ENCODE peak calls at places on chromosomes 5 and 9, in nine cellular contexts. P is neural progenitor cell, U is hepatocyte, H is GM23338, F is HCT116, I is SK-N-SH, Y is GM23248, W is MM.1S, K is PC-3. A is an unnamed sample. For H3K4me1, the result is how much of the 10 kb centered on the place peaks cover.

GRCh38 chr5:116137544-116138378 is 52.9 kb downstream of the COMMD10 start:
- DNase-seq in H (peak), P (peak), Y (peak), W (peak), K (peak), U (peak), I (peak), F (peak), A (peak)

GRCh38 chr5:144083185-144083584 is 87.3 kb downstream of the YIPF5 start:
- DNase-seq in Y (no peak), I (no peak), K (no peak), F (no peak), W (no peak), P (no peak), H (no peak), U (no peak), A (no peak)

GRCh38 chr5:123809594-123810172 is 297.7 kb downstream of the CSNK1G3 start:
- DNase-seq in I (no peak), H (no peak), Y (no peak), F (no peak), K (no peak), U (peak), W (no peak), P (no peak), A (peak)

GRCh38 chr9:97638666-97639065 is 5.0 kb downstream of the NCBP1 start:
- DNase-seq in F (no peak), K (peak), W (no peak), P (peak), H (peak), Y (peak), U (no peak), I (no peak), A (peak)

GRCh38 chr5:61796773-61797172 is 464.7 kb downstream of the ZSWIM6 start:
- DNase-seq in U (no peak), F (no peak), W (no peak), Y (no peak), I (no peak), K (peak), P (no peak), H (no peak), A (no peak)

GRCh38 chr5:149114403-149115312 is 26.6 kb upstream of the ABLIM3 start:
- DNase-seq in P (peak), Y (peak), K (peak), U (peak), F (peak), W (peak), I (peak), H (peak), A (peak)

GRCh38 chr5:5424736-5425135 is 2.3 kb downstream of the ICE1 start:
- DNase-seq in K (no peak), I (no peak), F (no peak), P (no peak), Y (peak), W (no peak), U (no peak), H (no peak), A (no peak)

GRCh38 chr9:100070071-100070470 is 28.7 kb downstream of the ERP44 start:
- DNase-seq in I (no peak), W (no peak), K (peak), P (no peak), U (no peak), H (no peak), F (no peak), Y (no peak), A (no peak)

GRCh38 chr9:132056717-132057429 is 22.8 kb downstream of the MED27 start:
- DNase-seq in I (no peak), K (no peak), Y (no peak), H (no peak), F (no peak), P (no peak), W (no peak), U (no peak), A (no peak)

GRCh38 chr9:2962471-2963172 is 118.7 kb upstream of the PUM3 start:
- DNase-seq in I (no peak), P (no peak), K (no peak), H (no peak), U (no peak), Y (no peak), F (no peak), W (no peak), A (no peak)

GRCh38 chr9:7094052-7094451 is 336.3 kb downstream of the KDM4C start:
- DNase-seq in Y (peak), H (peak), K (peak), P (peak), I (peak), W (no peak), F (no peak), U (no peak), A (no peak)

GRCh38 chr5:2714026-2714425 is 37.5 kb downstream of the IRX2 start:
- DNase-seq in F (no peak), Y (no peak), U (no peak), H (no peak), P (no peak), I (no peak), W (no peak), K (no peak), A (no peak)

GRCh38 chr5:41527201-41527779 is 16.9 kb upstream of the PLCXD3 start:
- DNase-seq in I (no peak), U (peak), H (peak), K (peak), W (no peak), P (no peak), F (peak), Y (peak), A (no peak)

GRCh38 chr5:104800440-104801048 is 1238.0 kb upstream of the NUDT12 start:
- DNase-seq in K (peak), Y (no peak), P (peak), U (no peak), H (peak), W (peak), F (peak), I (no peak), A (no peak)

GRCh38 chr9:95211028-95211427 is 106.5 kb downstream of the FANCC start:
- DNase-seq in K (no peak), F (no peak), P (peak), I (no peak), U (no peak), H (no peak), Y (no peak), W (no peak), A (no peak)

GRCh38 chr5:100667021-100667671 is 132.0 kb downstream of the FAM174A start:
- DNase-seq in I (no peak), P (no peak), H (no peak), Y (peak), K (peak), F (no peak), U (no peak), W (no peak), A (no peak)

GRCh38 chr5:149429839-149430721 is 51.0 kb upstream of the IL17B start:
- DNase-seq in P (no peak), I (no peak), W (no peak), K (no peak), F (peak), H (peak), U (no peak), Y (no peak), A (peak)

GRCh38 chr5:109483395-109483974 is 73.7 kb upstream of the PJA2 start:
- DNase-seq in H (no peak), P (no peak), F (no peak), K (no peak), W (no peak), U (no peak), Y (no peak), I (no peak), A (no peak)

GRCh38 chr9:129751841-129752801 is 721 bp downstream of the PTGES start:
- DNase-seq in H (no peak), I (peak), K (peak), W (no peak), F (no peak), U (no peak), P (no peak), Y (peak), A (no peak)

GRCh38 chr9:92332577-92333287 is 7.0 kb downstream of the CENPP start:
- DNase-seq in W (no peak), Y (no peak), F (no peak), U (no peak), P (no peak), H (no peak), K (no peak), I (peak), A (no peak)

DNA sequence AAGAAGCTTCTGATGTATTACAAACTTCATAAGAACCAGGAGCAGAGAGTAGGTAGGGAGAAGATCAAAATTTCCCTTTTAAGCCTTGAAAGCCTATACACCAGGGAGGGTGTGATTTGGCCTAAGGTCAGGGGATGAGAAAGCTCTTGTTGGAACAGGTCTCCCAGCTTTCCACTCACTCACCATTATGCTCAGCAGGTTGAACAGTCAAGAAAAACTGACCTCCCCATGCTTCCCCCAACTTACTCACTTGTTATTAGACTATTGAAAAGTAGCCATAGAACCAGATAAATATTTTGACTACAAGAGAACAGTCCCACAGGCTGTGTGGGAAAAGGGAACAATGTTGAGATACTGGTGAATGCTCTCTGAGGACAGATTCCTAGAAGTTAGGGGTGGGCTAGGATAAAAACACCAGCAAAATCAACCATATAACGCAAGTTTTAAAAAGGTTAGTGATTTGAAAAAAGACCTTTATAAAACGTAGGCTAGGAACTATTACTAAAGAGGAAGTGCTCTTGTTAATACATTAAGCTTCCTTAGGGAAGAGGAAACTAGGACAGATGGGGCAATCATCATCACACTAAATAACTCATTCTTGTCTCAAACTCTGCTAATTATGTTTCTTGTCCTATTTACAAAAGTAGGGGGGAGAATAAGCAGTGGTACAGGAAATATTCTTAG is 30.9 kb downstream of the PCDHGC5 start:
- DNase-seq in K (no peak), F (no peak), H (no peak), U (no peak), I (no peak), Y (no peak), W (no peak), P (no peak), A (no peak)
- H3K4me1 ChIP-seq in K (under half), F (half or more), H (under half), U (under half), I (half or more), Y (half or more), W (under half), P (under half), A (half or more)

DNA sequence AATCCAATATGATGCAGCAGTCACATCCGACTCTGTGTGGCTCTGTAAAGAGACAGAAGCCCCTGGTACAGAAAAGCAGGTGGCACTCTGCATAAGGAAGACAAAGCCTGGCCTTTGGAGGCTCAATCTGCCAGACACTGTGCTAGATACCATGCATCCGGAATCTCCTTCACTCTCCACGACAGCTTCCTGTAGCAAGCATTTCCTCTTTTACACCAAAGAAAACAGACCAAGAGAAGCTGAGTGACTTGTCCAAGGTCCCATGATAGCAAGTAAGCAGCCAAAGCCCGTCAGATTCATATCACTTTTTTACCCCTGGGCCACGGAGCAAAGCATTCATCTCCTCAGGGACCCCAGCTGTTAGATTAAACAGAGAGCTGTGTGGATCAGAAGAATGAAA is 64.1 kb upstream of the SMIM23 start:
- DNase-seq in I (no peak), P (no peak), F (no peak), Y (no peak), W (no peak), K (no peak), H (no peak), U (no peak), A (no peak)
- TF ChIP-seq EZH2phosphoT487 in I (no peak), P (no peak), F (no peak), Y (no peak), W (no peak), K (no peak), H (no peak), U (no peak), A (no peak)

GRCh38 chr9:126144617-126145456 is 181.8 kb upstream of the MVB12B start:
- DNase-seq in P (no peak), I (no peak), K (no peak), F (no peak), Y (no peak), H (no peak), U (no peak), W (no peak), A (no peak)
- H3K4me3 ChIP-seq in P (no peak), I (no peak), K (no peak), F (no peak), Y (no peak), H (no peak), U (no peak), W (no peak), A (no peak)

GRCh38 chr9:77307166-77307565 is 129.8 kb downstream of the VPS13A start:
- DNase-seq in H (no peak), P (no peak), F (no peak), Y (no peak), U (no peak), W (no peak), I (no peak), K (no peak), A (no peak)

GRCh38 chr9:77305622-77306365 is 128.5 kb downstream of the VPS13A start:
- DNase-seq in I (no peak), U (no peak), W (no peak), K (no peak), Y (peak), H (no peak), F (no peak), P (no peak), A (no peak)

DNA sequence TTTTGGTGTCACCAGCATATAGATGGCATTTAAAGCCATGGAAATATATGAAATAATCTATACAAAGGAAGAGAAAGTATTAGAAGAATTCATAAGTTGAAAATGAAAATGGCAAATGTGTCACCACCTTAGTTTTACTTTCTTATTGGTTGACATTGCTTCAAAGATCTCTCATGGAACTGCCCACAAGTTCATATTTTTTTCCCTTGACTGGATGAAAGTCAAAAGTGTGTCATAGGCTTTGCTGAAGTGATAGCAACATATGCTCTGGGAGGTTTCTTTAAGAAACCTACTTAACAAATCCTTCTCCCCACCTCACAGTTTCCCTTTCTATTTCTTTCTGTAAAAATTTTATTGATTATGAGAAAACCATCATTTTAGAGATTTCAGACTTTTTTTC is 127.2 kb downstream of the VPS13A start:
- DNase-seq in U (no peak), H (no peak), Y (peak), K (no peak), F (no peak), I (no peak), P (no peak), W (peak), A (no peak)
- H3K4me1 ChIP-seq in U (under half), H (under half), Y (under half), K (under half), F (under half), I (under half), P (under half), W (under half), A (under half)

DNA sequence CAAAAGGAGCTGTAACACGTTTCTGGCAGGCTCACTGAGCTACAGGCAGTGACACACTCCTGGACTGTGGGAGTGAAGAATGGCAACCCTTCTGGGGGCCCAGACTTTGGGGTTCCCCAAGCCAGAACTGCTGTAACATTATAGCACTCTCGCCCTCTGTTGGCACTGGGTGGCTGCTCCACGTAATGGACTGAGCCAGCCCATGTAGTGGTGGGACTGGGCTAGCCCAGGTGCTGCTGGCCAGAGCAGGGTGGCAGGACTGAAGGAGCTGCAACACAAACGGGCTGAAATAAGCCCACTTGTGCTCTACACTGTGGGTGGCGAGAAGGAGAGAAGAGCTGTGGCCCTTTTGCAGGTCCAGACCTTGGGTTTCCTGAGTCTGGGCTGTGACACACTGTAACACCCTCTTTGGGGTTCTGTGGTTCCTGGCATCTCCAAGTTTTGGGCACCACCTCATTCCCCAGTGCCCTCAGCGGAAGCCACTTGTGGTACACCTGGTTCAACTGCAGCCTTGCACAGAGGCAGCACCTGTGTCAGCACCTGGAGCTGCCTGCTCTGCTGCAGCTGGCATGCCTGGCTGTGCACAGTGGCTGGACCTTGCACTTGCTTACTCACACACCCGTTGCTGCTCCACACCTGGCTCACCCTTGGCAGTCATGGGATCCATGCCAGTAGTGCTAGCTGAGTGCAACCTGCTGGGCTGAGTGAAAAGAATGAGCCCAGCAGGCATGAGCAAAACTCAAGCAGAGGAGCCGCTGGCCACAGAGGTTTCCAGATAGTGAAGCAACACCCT is 95.0 kb upstream of the PRR16 start:
- DNase-seq in U (peak), W (peak), K (peak), P (no peak), H (no peak), I (no peak), F (no peak), Y (no peak), A (no peak)
- TF ChIP-seq EZH2phosphoT487 in U (no peak), W (no peak), K (no peak), P (no peak), H (no peak), I (no peak), F (no peak), Y (no peak), A (no peak)

GRCh38 chr9:109121218-109121796 is 1.6 kb upstream of the TMEM245 start:
- DNase-seq in F (no peak), K (no peak), P (peak), H (peak), I (no peak), U (no peak), Y (no peak), W (no peak), A (no peak)

GRCh38 chr9:109117856-109118801 is 1.6 kb downstream of the TMEM245 start:
- DNase-seq in I (peak), P (peak), K (peak), H (peak), Y (peak), F (no peak), U (peak), W (no peak), A (peak)

GRCh38 chr9:109118802-109119438 is 827 bp downstream of the TMEM245 start:
- DNase-seq in K (peak), P (peak), W (no peak), F (no peak), Y (peak), H (peak), U (peak), I (no peak), A (no peak)

GRCh38 chr9:109119439-109120203 is at the start of gene TMEM245:
- DNase-seq in P (peak), I (peak), W (peak), U (peak), Y (peak), F (peak), H (peak), K (peak), A (peak)

GRCh38 chr9:109120204-109120789 is 550 bp upstream of the TMEM245 start:
- DNase-seq in F (no peak), P (no peak), K (no peak), I (no peak), U (no peak), Y (no peak), W (no peak), H (no peak), A (no peak)
- H3K4me3 ChIP-seq in F (peak), P (peak), K (peak), I (peak), U (peak), Y (peak), W (peak), H (peak), A (peak)

GRCh38 chr9:16371306-16371705 is 499.2 kb downstream of the BNC2 start:
- DNase-seq in Y (no peak), K (no peak), U (no peak), I (no peak), P (peak), W (no peak), H (no peak), F (no peak), A (no peak)
- H3K4me1 ChIP-seq in Y (under half), K (under half), U (under half), I (under half), P (under half), W (under half), H (under half), F (under half), A (under half)